ENCODE peak calls at places on chromosomes 5 and 9, in nine cellular contexts. R is central memory CD4-positive, alpha-beta T cell; I is effector memory CD8-positive, alpha-beta T cell; P is caudate nucleus; E is skeletal muscle cell; X is tibial nerve; B is endothelial cell; S is GM04504; Y is pancreas. H is an unnamed sample.

GRCh38 chr5:134007581-134008256 is 2.9 kb upstream of the VDAC1 start:
- DNase-seq in S (no peak), X (no peak), R (no peak), P (no peak), B (no peak), Y (no peak), I (no peak), E (no peak), H (no peak)

GRCh38 chr5:88678780-88679491 is 204.0 kb downstream of the MEF2C start:
- DNase-seq in I (no peak), P (no peak), S (no peak), E (no peak), B (no peak), X (no peak), Y (no peak), R (no peak), H (no peak)

GRCh38 chr9:73154760-73155159 is 3.1 kb downstream of the ANXA1 start:
- DNase-seq in R (peak), P (no peak), I (no peak), E (no peak), S (no peak), Y (no peak), B (no peak), X (no peak), H (no peak)

GRCh38 chr9:87389936-87390335 is 107.7 kb upstream of the DAPK1 start:
- DNase-seq in I (no peak), S (no peak), E (no peak), X (no peak), R (no peak), P (no peak), B (no peak), Y (no peak), H (no peak)

GRCh38 chr5:107516452-107517184 is 154.1 kb downstream of the EFNA5 start:
- DNase-seq in S (peak), I (no peak), X (no peak), Y (no peak), E (no peak), R (no peak), B (no peak), P (no peak), H (no peak)

GRCh38 chr5:37722236-37723146 is 117.3 kb downstream of the GDNF start:
- DNase-seq in X (no peak), I (no peak), B (no peak), E (peak), Y (no peak), S (peak), R (no peak), P (no peak), H (no peak)

GRCh38 chr9:89815903-89816573 is 211.2 kb downstream of the GADD45G start:
- DNase-seq in I (no peak), X (no peak), B (no peak), P (no peak), S (no peak), Y (no peak), E (no peak), R (no peak), H (no peak)

GRCh38 chr9:136691316-136692189 is 4.3 kb upstream of the AGPAT2 start:
- DNase-seq in R (no peak), X (no peak), B (no peak), S (no peak), E (no peak), P (no peak), I (no peak), Y (peak), H (no peak)

GRCh38 chr5:122997294-122997693 is 39.2 kb downstream of the PPIC start:
- DNase-seq in R (no peak), Y (no peak), P (no peak), B (no peak), X (no peak), E (no peak), S (no peak), I (no peak), H (no peak)

GRCh38 chr5:168273056-168273980 is 18.1 kb upstream of the WWC1 start:
- DNase-seq in P (no peak), R (no peak), Y (no peak), I (no peak), S (no peak), E (no peak), X (no peak), B (no peak), H (no peak)

GRCh38 chr9:123997665-123998277 is 13.8 kb upstream of the LHX2 start:
- DNase-seq in B (no peak), I (no peak), Y (no peak), S (no peak), X (peak), P (no peak), R (no peak), E (no peak), H (peak)

GRCh38 chr5:129500101-129500500 is 40.0 kb downstream of the ADAMTS19 start:
- DNase-seq in I (no peak), E (no peak), R (no peak), X (no peak), Y (no peak), P (no peak), S (no peak), B (no peak), H (no peak)

GRCh38 chr9:72948906-72949582 is 3.8 kb downstream of the ALDH1A1 start:
- DNase-seq in B (no peak), Y (no peak), E (no peak), P (no peak), R (no peak), X (no peak), S (no peak), I (no peak), H (no peak)

GRCh38 chr9:81969971-81970370 is 18.6 kb upstream of the SPATA31D1 start:
- DNase-seq in S (no peak), P (no peak), Y (no peak), X (no peak), I (no peak), E (no peak), B (no peak), R (no peak), H (no peak)

GRCh38 chr9:109289931-109290330 is 30.9 kb downstream of the EPB41L4B start:
- DNase-seq in R (no peak), P (no peak), X (no peak), I (no peak), E (no peak), Y (no peak), S (no peak), B (no peak), H (no peak)

GRCh38 chr9:107158321-107158720 is 124.8 kb upstream of the RAD23B start:
- DNase-seq in B (peak), E (no peak), R (no peak), I (no peak), S (no peak), X (no peak), Y (no peak), P (no peak), H (no peak)

H was measured in C1 segment of cervical spinal cord.